ENCODE peak calls at places on chromosomes 3 and 15, in six cellular contexts. One of them, this sample, is unnamed.
A peak's percentile ranks its signal among the peaks of the same experiment; 100 is the strongest.

GRCh38 chr3:59425942-59426341 is 376.1 kb upstream of the CFAP20DC start:
- DNase-seq in mammary epithelial cell: no peak
- DNase-seq in tibial nerve: no peak
- DNase-seq in B cell: no peak
- DNase-seq in BJ: no peak
- DNase-seq in stomach: no peak
- DNase-seq in this sample: no peak

GRCh38 chr15:98721166-98721565 is 72.8 kb downstream of the IGF1R start:
- DNase-seq in tibial nerve: no peak
- DNase-seq in mammary epithelial cell: no peak
- DNase-seq in stomach: no peak
- DNase-seq in BJ: no peak
- DNase-seq in B cell: no peak
- DNase-seq in this sample: no peak

GRCh38 chr15:42785569-42785968 is 48.6 kb upstream of the CDAN1 start:
- DNase-seq in tibial nerve: no peak
- DNase-seq in mammary epithelial cell: no peak
- DNase-seq in BJ: no peak
- DNase-seq in stomach: no peak
- DNase-seq in B cell: no peak
- DNase-seq in this sample: no peak

GRCh38 chr3:140164156-140164555 is 229.2 kb downstream of the CLSTN2 start:
- DNase-seq in tibial nerve: no peak
- DNase-seq in stomach: no peak
- DNase-seq in BJ: no peak
- DNase-seq in mammary epithelial cell: no peak
- DNase-seq in B cell: no peak
- DNase-seq in this sample: no peak

GRCh38 chr3:123338021-123338619 is 110.8 kb downstream of the ADCY5 start:
- DNase-seq in BJ: no peak
- DNase-seq in mammary epithelial cell: no peak
- DNase-seq in stomach: no peak
- DNase-seq in B cell: no peak
- DNase-seq in tibial nerve: no peak
- DNase-seq in this sample: no peak

GRCh38 chr3:122079524-122079923 is 24.4 kb downstream of the CD86 start:
- DNase-seq in BJ: no peak
- DNase-seq in B cell: no peak
- DNase-seq in tibial nerve: no peak
- DNase-seq in stomach: no peak
- DNase-seq in mammary epithelial cell: no peak
- DNase-seq in this sample: no peak

GRCh38 chr3:104281713-104282112 is 1085.0 kb upstream of the ALCAM start:
- DNase-seq in tibial nerve: no peak
- DNase-seq in B cell: no peak
- DNase-seq in BJ: no peak
- DNase-seq in mammary epithelial cell: no peak
- DNase-seq in stomach: no peak
- DNase-seq in this sample: no peak

GRCh38 chr15:64896371-64897069 is 15.2 kb upstream of the ANKDD1A start:
- DNase-seq in BJ: no peak
- DNase-seq in mammary epithelial cell: no peak
- DNase-seq in B cell: no peak
- DNase-seq in stomach: no peak
- DNase-seq in tibial nerve: no peak
- DNase-seq in this sample: no peak

GRCh38 chr3:132880986-132881385 is 157.2 kb upstream of the TMEM108 start:
- DNase-seq in stomach: no peak
- DNase-seq in tibial nerve: no peak
- DNase-seq in BJ: no peak
- DNase-seq in B cell: no peak
- DNase-seq in mammary epithelial cell: no peak
- DNase-seq in this sample: no peak

GRCh38 chr15:87942316-87942715 is 314.2 kb downstream of the NTRK3 start:
- DNase-seq in BJ: no peak
- DNase-seq in mammary epithelial cell: no peak
- DNase-seq in tibial nerve: no peak
- DNase-seq in stomach: no peak
- DNase-seq in B cell: no peak
- DNase-seq in this sample: no peak

GRCh38 chr15:31558840-31559239 is 232.2 kb downstream of the KLF13 start:
- DNase-seq in tibial nerve: no peak
- DNase-seq in stomach: no peak
- DNase-seq in BJ: no peak
- DNase-seq in B cell: no peak
- DNase-seq in mammary epithelial cell: no peak
- DNase-seq in this sample: no peak

GRCh38 chr3:48685293-48685602 is 467 bp downstream of the NCKIPSD start:
- DNase-seq in stomach: no peak
- DNase-seq in tibial nerve: no peak
- DNase-seq in mammary epithelial cell: no peak
- DNase-seq in B cell: no peak
- DNase-seq in BJ: no peak
- DNase-seq in this sample: no peak
- TF ChIP-seq CTCF in stomach: no peak
- TF ChIP-seq CTCF in tibial nerve: no peak
- TF ChIP-seq CTCF in mammary epithelial cell: no peak
- TF ChIP-seq CTCF in B cell: no peak
- TF ChIP-seq CTCF in BJ: peak; percentile 54
- TF ChIP-seq CTCF in this sample: no peak

DNA sequence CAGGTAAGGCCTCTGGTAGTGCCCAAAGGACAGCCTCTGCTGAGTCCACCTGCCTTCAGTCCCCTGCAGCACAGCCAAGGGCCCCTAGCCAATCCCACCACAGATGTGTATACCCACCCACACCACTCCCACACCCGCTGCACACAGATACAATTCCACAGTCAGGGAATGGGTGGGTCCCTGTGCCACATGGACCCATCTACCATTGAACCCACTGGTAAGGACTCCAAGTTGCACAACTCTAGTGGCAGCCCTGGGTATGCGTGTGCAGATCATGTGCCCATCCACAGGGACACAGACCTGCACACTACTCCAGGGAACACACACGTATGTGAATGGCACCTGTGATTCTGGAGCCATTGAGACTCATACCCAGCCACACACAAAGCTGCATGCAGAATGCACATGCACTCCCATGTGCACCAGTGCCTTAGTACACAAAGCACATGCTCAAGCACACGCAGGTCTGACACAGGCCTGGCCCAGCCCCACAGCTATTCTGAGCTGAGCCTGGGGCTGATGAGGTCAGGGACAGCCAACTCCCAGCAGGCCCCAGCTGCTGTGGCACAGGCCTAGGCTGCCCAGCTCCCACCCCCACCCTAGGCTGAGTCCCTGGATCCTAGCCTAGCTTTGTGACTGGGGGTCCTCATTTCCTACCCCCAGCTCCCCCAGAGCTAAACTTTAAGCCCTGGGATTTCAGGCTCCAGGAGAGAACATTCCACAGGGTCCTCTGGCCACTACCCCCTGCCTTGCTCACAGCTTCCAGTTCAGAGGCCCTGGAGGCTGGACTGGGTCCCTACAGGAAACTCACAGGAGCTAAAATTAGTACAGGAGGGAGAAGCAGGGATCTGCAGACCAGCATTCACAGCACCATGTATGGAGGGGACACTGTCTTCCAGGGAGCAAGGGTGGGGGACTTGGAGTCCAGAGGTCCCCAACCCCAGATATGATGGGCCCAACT is 2.8 kb upstream of the ALS2CL start:
- DNase-seq in B cell: no peak
- DNase-seq in stomach: no peak
- DNase-seq in BJ: no peak
- DNase-seq in tibial nerve: no peak
- DNase-seq in mammary epithelial cell: peak; percentile 52
- DNase-seq in this sample: no peak
- TF ChIP-seq CTCF in B cell: no peak
- TF ChIP-seq CTCF in stomach: no peak
- TF ChIP-seq CTCF in BJ: peak; percentile 5
- TF ChIP-seq CTCF in tibial nerve: no peak
- TF ChIP-seq CTCF in mammary epithelial cell: no peak
- TF ChIP-seq CTCF in this sample: no peak

DNA sequence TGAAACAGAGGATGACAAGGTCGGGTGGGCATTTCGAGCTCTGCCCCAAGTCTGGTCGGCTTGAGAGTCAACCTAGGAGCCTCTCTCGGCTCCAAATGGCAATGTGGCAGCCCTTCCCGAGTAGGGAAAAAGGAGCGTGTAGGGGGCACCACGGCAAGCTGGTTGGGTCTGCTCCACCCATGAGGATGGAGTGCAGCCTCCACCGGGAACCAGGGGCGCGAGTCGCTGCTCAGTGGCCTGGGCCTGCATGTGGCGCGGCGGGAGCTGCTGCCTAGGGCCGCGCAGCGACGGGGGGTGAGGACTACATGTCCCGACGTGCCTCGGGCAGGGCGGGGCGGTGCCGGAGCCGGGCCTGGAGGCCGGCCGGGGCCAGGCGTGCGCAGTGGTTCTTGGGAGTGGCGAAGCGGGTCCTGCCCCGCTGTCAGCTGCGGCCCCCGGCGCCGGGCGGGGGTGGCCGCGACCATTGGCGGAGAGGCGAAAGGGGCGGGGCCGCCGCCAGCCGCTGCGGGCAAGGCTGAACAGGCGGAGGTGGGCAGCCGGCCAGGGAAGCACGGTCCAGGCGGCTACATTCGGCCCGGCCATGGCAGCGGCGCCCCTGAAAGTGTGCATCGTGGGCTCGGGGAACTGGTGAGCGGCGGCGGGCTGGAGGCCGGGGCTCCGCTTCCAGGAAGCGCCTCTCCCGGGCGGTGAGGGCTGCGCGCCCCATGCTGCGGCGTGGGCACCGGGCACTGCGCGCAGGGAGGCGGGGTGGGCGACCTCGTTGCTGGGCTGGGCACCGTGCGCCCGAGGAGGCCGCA is at the start of gene GPD1L:
- DNase-seq in BJ: peak; percentile 61
- DNase-seq in B cell: peak; percentile 94
- DNase-seq in mammary epithelial cell: peak; percentile 94
- DNase-seq in tibial nerve: peak; percentile 85
- DNase-seq in stomach: peak; percentile 96
- DNase-seq in this sample: peak; percentile 62
- TF ChIP-seq CTCF in BJ: no peak
- TF ChIP-seq CTCF in B cell: no peak
- TF ChIP-seq CTCF in mammary epithelial cell: no peak
- TF ChIP-seq CTCF in tibial nerve: no peak
- TF ChIP-seq CTCF in stomach: no peak
- TF ChIP-seq CTCF in this sample: no peak

GRCh38 chr3:134453631-134454030 is 32.2 kb downstream of the ANAPC13 start:
- DNase-seq in BJ: no peak
- DNase-seq in B cell: no peak
- DNase-seq in stomach: no peak
- DNase-seq in tibial nerve: peak; percentile 4
- DNase-seq in mammary epithelial cell: no peak
- DNase-seq in this sample: no peak
- TF ChIP-seq CTCF in BJ: no peak
- TF ChIP-seq CTCF in B cell: no peak
- TF ChIP-seq CTCF in stomach: no peak
- TF ChIP-seq CTCF in tibial nerve: no peak
- TF ChIP-seq CTCF in mammary epithelial cell: peak; percentile 8
- TF ChIP-seq CTCF in this sample: peak; percentile 20

GRCh38 chr3:192449036-192449435 is 278.3 kb downstream of the FGF12 start:
- DNase-seq in tibial nerve: no peak
- DNase-seq in mammary epithelial cell: no peak
- DNase-seq in BJ: no peak
- DNase-seq in stomach: no peak
- DNase-seq in B cell: no peak
- DNase-seq in this sample: no peak
- TF ChIP-seq CTCF in tibial nerve: no peak
- TF ChIP-seq CTCF in mammary epithelial cell: peak; percentile 44
- TF ChIP-seq CTCF in BJ: peak; percentile 7
- TF ChIP-seq CTCF in stomach: no peak
- TF ChIP-seq CTCF in B cell: peak; percentile 14
- TF ChIP-seq CTCF in this sample: peak; percentile 9

DNA sequence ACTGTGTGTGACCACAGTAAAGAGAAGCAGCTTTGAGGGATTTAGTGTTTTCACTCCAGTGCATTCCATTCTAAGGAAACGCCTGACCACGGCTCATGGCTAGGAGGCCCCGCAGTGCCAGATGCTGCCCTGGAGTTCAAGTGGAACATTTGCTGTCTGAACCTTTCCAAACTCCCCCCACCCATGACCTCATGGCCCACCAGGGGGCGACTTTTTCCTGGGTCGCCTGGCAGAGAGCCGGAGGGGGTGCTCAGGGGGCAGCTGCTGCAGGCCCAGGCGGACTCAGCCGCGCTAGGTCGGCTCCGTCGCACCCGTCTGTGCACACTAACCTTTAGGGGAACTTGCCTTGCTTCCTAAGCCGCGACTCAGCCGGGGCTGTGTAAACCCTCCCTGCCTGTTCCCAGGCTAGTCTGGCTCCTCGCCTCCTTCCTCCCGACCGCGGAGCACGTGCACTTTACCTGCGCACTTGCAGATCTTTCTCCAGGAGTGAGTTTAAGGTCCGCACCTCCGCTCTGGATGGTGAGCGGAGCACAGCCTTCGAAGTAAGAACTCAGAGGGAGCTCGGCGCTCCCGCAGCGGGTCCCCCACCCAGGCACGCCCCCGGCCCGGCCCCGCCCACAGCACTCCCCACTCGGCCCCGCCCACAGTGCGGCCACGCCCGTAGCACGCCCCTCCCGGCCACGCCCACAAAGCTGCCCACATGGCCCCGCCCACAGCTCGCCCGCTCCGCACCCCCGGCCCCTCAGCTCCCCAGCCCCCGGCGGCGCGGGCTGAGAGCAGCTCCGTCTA is at the start of gene OCA2:
- DNase-seq in BJ: peak; percentile 9
- DNase-seq in mammary epithelial cell: no peak
- DNase-seq in tibial nerve: no peak
- DNase-seq in B cell: no peak
- DNase-seq in stomach: peak; percentile 61
- DNase-seq in this sample: peak; percentile 66
- TF ChIP-seq CTCF in BJ: peak; percentile 41
- TF ChIP-seq CTCF in mammary epithelial cell: no peak
- TF ChIP-seq CTCF in tibial nerve: no peak
- TF ChIP-seq CTCF in B cell: peak; percentile 37
- TF ChIP-seq CTCF in stomach: no peak
- TF ChIP-seq CTCF in this sample: peak; percentile 46